ENCODE peak calls at places on chromosomes 4 and X, in eight cellular contexts. M, G, D, B, A, W, K and P are unnamed samples.

GRCh38 chrX:5876984-5877655 is 351.5 kb downstream of the NLGN4X start:
- DNase-seq in M (no peak), G (no peak), D (no peak), B (no peak), A (no peak), W (no peak), K (no peak), P (no peak)

GRCh38 chr4:5827108-5828004 is 65.5 kb downstream of the CRMP1 start:
- DNase-seq in M (no peak), G (no peak), D (peak), B (no peak), A (no peak), W (no peak), K (no peak), P (no peak)

GRCh38 chrX:19747672-19748610 is 139.5 kb downstream of the SH3KBP1 start:
- DNase-seq in M (no peak), G (no peak), D (no peak), B (no peak), A (no peak), W (no peak), K (peak), P (no peak)

GRCh38 chrX:84118315-84118714 is 69.7 kb downstream of the RPS6KA6 start:
- DNase-seq in M (no peak), G (peak), D (no peak), B (no peak), A (no peak), W (no peak), K (no peak), P (no peak)

GRCh38 chr4:118307619-118308018 is 45.2 kb downstream of the PRSS12 start:
- DNase-seq in M (no peak), G (no peak), D (no peak), B (no peak), A (no peak), W (no peak), K (no peak), P (no peak)

GRCh38 chr4:174138616-174139015 is 144.9 kb downstream of the FBXO8 start:
- DNase-seq in M (no peak), G (no peak), D (no peak), B (no peak), A (no peak), W (no peak), K (no peak), P (no peak)

GRCh38 chr4:158255727-158256324 is 45.5 kb downstream of the TMEM144 start:
- DNase-seq in M (peak), G (peak), D (peak), B (peak), A (no peak), W (no peak), K (no peak), P (no peak)

GRCh38 chr4:109294006-109294405 is 8.5 kb downstream of the COL25A1 start:
- DNase-seq in M (no peak), G (no peak), D (peak), B (peak), A (no peak), W (no peak), K (peak), P (no peak)

GRCh38 chr4:83709627-83710026 is 173.7 kb downstream of the GPAT3 start:
- DNase-seq in M (no peak), G (no peak), D (no peak), B (no peak), A (no peak), W (no peak), K (no peak), P (no peak)

GRCh38 chr4:35105486-35105885 is 1138.8 kb downstream of the ARAP2 start:
- DNase-seq in M (no peak), G (no peak), D (no peak), B (no peak), A (no peak), W (no peak), K (no peak), P (no peak)

GRCh38 chr4:107640157-107640556 is 79.9 kb downstream of the PAPSS1 start:
- DNase-seq in M (no peak), G (no peak), D (no peak), B (no peak), A (no peak), W (no peak), K (no peak), P (no peak)

GRCh38 chrX:19867411-19867732 is 20.0 kb downstream of the SH3KBP1 start:
- DNase-seq in M (no peak), G (no peak), D (peak), B (no peak), A (no peak), W (no peak), K (no peak), P (no peak)

GRCh38 chrX:138191998-138192397 is 519.5 kb downstream of the FGF13 start:
- DNase-seq in M (no peak), G (no peak), D (peak), B (no peak), A (no peak), W (peak), K (no peak), P (no peak)

GRCh38 chr4:74408639-74409038 is 36.3 kb upstream of the AREG start:
- DNase-seq in M (no peak), G (peak), D (no peak), B (no peak), A (no peak), W (no peak), K (no peak), P (no peak)

GRCh38 chr4:138851626-138852443 is 163.7 kb upstream of the NOCT start:
- DNase-seq in M (no peak), G (peak), D (no peak), B (no peak), A (no peak), W (peak), K (no peak), P (no peak)

GRCh38 chrX:124211312-124211942 is 121.0 kb upstream of the TEX13D start:
- DNase-seq in M (no peak), G (peak), D (peak), B (peak), A (no peak), W (no peak), K (no peak), P (no peak)

GRCh38 chrX:133645977-133646750 is 230.9 kb upstream of the GPC4 start:
- DNase-seq in M (peak), G (peak), D (peak), B (no peak), A (no peak), W (no peak), K (no peak), P (no peak)

GRCh38 chr4:164779811-164780216 is 25.9 kb downstream of the SMIM31 start:
- DNase-seq in M (peak), G (peak), D (peak), B (peak), A (no peak), W (peak), K (peak), P (no peak)

GRCh38 chrX:30283456-30284200 is 25.6 kb downstream of the NR0B1 start:
- DNase-seq in M (peak), G (peak), D (peak), B (peak), A (no peak), W (no peak), K (no peak), P (no peak)

GRCh38 chr4:169136330-169136729 is 126.3 kb upstream of the CBR4 start:
- DNase-seq in M (no peak), G (no peak), D (no peak), B (no peak), A (no peak), W (no peak), K (no peak), P (no peak)

GRCh38 chr4:93983133-93983532 is 154.6 kb downstream of the ATOH1 start:
- DNase-seq in M (no peak), G (no peak), D (no peak), B (no peak), A (no peak), W (no peak), K (no peak), P (no peak)

GRCh38 chr4:141810702-141811365 is 174.5 kb downstream of the IL15 start:
- DNase-seq in M (no peak), G (no peak), D (no peak), B (no peak), A (no peak), W (no peak), K (no peak), P (no peak)

GRCh38 chr4:87985097-87985886 is 9.8 kb downstream of the SPP1 start:
- DNase-seq in M (no peak), G (peak), D (peak), B (peak), A (peak), W (peak), K (no peak), P (peak)

GRCh38 chr4:151865327-151865726 is 104.5 kb upstream of the GATB start:
- DNase-seq in M (no peak), G (no peak), D (no peak), B (no peak), A (peak), W (peak), K (no peak), P (peak)

GRCh38 chrX:134144231-134144630 is 92.8 kb upstream of the CCDC160 start:
- DNase-seq in M (no peak), G (peak), D (peak), B (peak), A (no peak), W (no peak), K (no peak), P (no peak)

GRCh38 chrX:68794486-68794885 is 34.3 kb upstream of the EFNB1 start:
- DNase-seq in M (no peak), G (no peak), D (no peak), B (no peak), A (no peak), W (no peak), K (no peak), P (no peak)

GRCh38 chr4:26858947-26859401 is 1.7 kb upstream of the STIM2 start:
- DNase-seq in M (no peak), G (no peak), D (no peak), B (no peak), A (no peak), W (no peak), K (no peak), P (no peak)

GRCh38 chr4:140014284-140014683 is 139.7 kb downstream of the MAML3 start:
- DNase-seq in M (no peak), G (no peak), D (no peak), B (no peak), A (no peak), W (no peak), K (no peak), P (no peak)

GRCh38 chr4:25011135-25011866 is 19.4 kb downstream of the LGI2 start:
- DNase-seq in M (no peak), G (no peak), D (no peak), B (no peak), A (no peak), W (no peak), K (no peak), P (no peak)

GRCh38 chrX:17828156-17828555 is 32.9 kb downstream of the RAI2 start:
- DNase-seq in M (no peak), G (no peak), D (no peak), B (no peak), A (no peak), W (no peak), K (no peak), P (no peak)

GRCh38 chrX:2430265-2430825 is 70.4 kb downstream of the DHRSX start:
- DNase-seq in M (no peak), G (peak), D (no peak), B (no peak), A (no peak), W (no peak), K (no peak), P (no peak)

GRCh38 chrX:155314260-155314659 is 20.2 kb downstream of the CLIC2 start:
- DNase-seq in M (no peak), G (no peak), D (no peak), B (no peak), A (no peak), W (no peak), K (no peak), P (no peak)

GRCh38 chrX:617401-617800 is 13.2 kb upstream of the SHOX start:
- DNase-seq in M (no peak), G (no peak), D (no peak), B (no peak), A (no peak), W (no peak), K (no peak), P (no peak)

GRCh38 chrX:39779952-39780783 is 317.6 kb downstream of the BCOR start:
- DNase-seq in M (no peak), G (no peak), D (no peak), B (no peak), A (no peak), W (no peak), K (no peak), P (no peak)

GRCh38 chrX:9662148-9662547 is 103.5 kb downstream of the GPR143 start:
- DNase-seq in M (no peak), G (peak), D (peak), B (peak), A (no peak), W (no peak), K (no peak), P (no peak)

GRCh38 chr4:54547299-54548097 is 110.3 kb upstream of the KIT start:
- DNase-seq in M (no peak), G (peak), D (no peak), B (no peak), A (no peak), W (no peak), K (no peak), P (no peak)

GRCh38 chr4:134408897-134409296 is 207.3 kb upstream of the PABPC4L start:
- DNase-seq in M (no peak), G (no peak), D (no peak), B (no peak), A (no peak), W (no peak), K (no peak), P (no peak)

GRCh38 chrX:129478516-129478915 is 44.8 kb downstream of the SMARCA1 start:
- DNase-seq in M (peak), G (no peak), D (peak), B (no peak), A (no peak), W (no peak), K (no peak), P (no peak)